ENCODE peak calls at places on chromosomes 5 and 9, in four cellular contexts. K is CD4-positive, CD25-positive, alpha-beta regulatory T cell; B is sigmoid colon; P is lung. G is an unnamed sample.
A peak's percentile ranks its signal among the peaks of the same experiment; 100 is the strongest.

GRCh38 chr9:116238225-116238624 is 84.6 kb downstream of the PAPPA start:
- DNase-seq in K (no peak), B (no peak), P (peak; percentile 59), G (no peak)

GRCh38 chr5:59540366-59540765 is 353.2 kb downstream of the PDE4D start:
- DNase-seq in K (no peak), B (no peak), P (no peak), G (no peak)

GRCh38 chr9:79120533-79121315 is 451.0 kb upstream of the TLE4 start:
- DNase-seq in K (no peak), B (no peak), P (no peak), G (no peak)

GRCh38 chr5:168064933-168065622 is 226.4 kb upstream of the WWC1 start:
- DNase-seq in K (no peak), B (no peak), P (no peak), G (no peak)

GRCh38 chr9:21681641-21682040 is 120.8 kb upstream of the MTAP start:
- DNase-seq in K (no peak), B (no peak), P (no peak), G (no peak)

GRCh38 chr5:90558344-90559192 is at the start of gene ADGRV1:
- DNase-seq in K (no peak), B (no peak), P (peak; percentile 89), G (peak; percentile 96)

GRCh38 chr9:91857291-91857781 is 92.7 kb downstream of the ROR2 start:
- DNase-seq in K (no peak), B (peak; percentile 73), P (no peak), G (peak; percentile 62)

GRCh38 chr5:142426676-142427364 is 102.0 kb upstream of the SPRY4 start:
- DNase-seq in K (no peak), B (no peak), P (no peak), G (no peak)

GRCh38 chr5:128674837-128675446 is 136.9 kb upstream of the FBN2 start:
- DNase-seq in K (no peak), B (no peak), P (no peak), G (no peak)

GRCh38 chr5:139593716-139594319 is 32.7 kb downstream of the UBE2D2 start:
- DNase-seq in K (no peak), B (no peak), P (no peak), G (no peak)

GRCh38 chr9:88628811-88629210 is 93.8 kb downstream of the NXNL2 start:
- DNase-seq in K (no peak), B (no peak), P (no peak), G (no peak)

GRCh38 chr5:99331061-99331460 is 402.3 kb upstream of the CHD1 start:
- DNase-seq in K (no peak), B (no peak), P (no peak), G (no peak)

GRCh38 chr5:14581891-14582796 is 552 bp downstream of the OTULINL start:
- DNase-seq in K (peak; percentile 85), B (peak; percentile 78), P (peak; percentile 70), G (no peak)

GRCh38 chr9:6034954-6035353 is 19.5 kb upstream of the RANBP6 start:
- DNase-seq in K (no peak), B (no peak), P (no peak), G (no peak)

GRCh38 chr9:90946981-90947380 is 145.4 kb downstream of the SYK start:
- DNase-seq in K (no peak), B (no peak), P (no peak), G (no peak)

GRCh38 chr5:31854625-31855526 is 215.9 kb downstream of the PDZD2 start:
- DNase-seq in K (no peak), B (peak; percentile 74), P (peak; percentile 51), G (peak; percentile 69)

GRCh38 chr9:19154135-19154612 is 26.9 kb upstream of the PLIN2 start:
- DNase-seq in K (no peak), B (peak; percentile 76), P (peak; percentile 62), G (no peak)

GRCh38 chr5:148267972-148268371 is 622 bp upstream of the SPINK13 start:
- DNase-seq in K (no peak), B (no peak), P (no peak), G (no peak)

GRCh38 chr5:138470322-138471285 is 5.3 kb downstream of the EGR1 start:
- DNase-seq in K (no peak), B (no peak), P (no peak), G (no peak)

GRCh38 chr9:114263853-114264510 is 58.9 kb upstream of the ORM1 start:
- DNase-seq in K (no peak), B (no peak), P (no peak), G (peak; percentile 37)

GRCh38 chr9:136860933-136861873 is 4.9 kb downstream of the EDF1 start:
- DNase-seq in K (no peak), B (peak; percentile 61), P (no peak), G (no peak)
- H3K36me3 ChIP-seq in K (peaks cover 28% of the 10 kb centered on the region), B (peaks cover 21% of the 10 kb centered on the region), P (peaks cover 6% of the 10 kb centered on the region), G (peaks cover 39% of the 10 kb centered on the region)

GRCh38 chr5:133910596-133910995 is 57.8 kb downstream of the C5orf15 start:
- DNase-seq in K (no peak), B (no peak), P (no peak), G (no peak)
- H3K36me3 ChIP-seq in K (no peaks in the 10 kb centered on the region), B (no peaks in the 10 kb centered on the region), P (no peaks in the 10 kb centered on the region), G (no peaks in the 10 kb centered on the region)

GRCh38 chr5:181236471-181236870 is 7.2 kb downstream of the RACK1 start:
- DNase-seq in K (no peak), B (no peak), P (no peak), G (no peak)
- H3K36me3 ChIP-seq in K (peaks cover 86% of the 10 kb centered on the region), B (peaks cover 74% of the 10 kb centered on the region), P (peaks cover 47% of the 10 kb centered on the region), G (peaks cover 98% of the 10 kb centered on the region)

GRCh38 chr9:131622536-131622935 is 77.2 kb downstream of the PRRT1B start:
- DNase-seq in K (no peak), B (no peak), P (no peak), G (no peak)

GRCh38 chr9:131623655-131624330 is 78.5 kb downstream of the PRRT1B start:
- DNase-seq in K (no peak), B (no peak), P (no peak), G (no peak)

GRCh38 chr9:131620764-131621520 is 75.6 kb downstream of the PRRT1B start:
- DNase-seq in K (no peak), B (no peak), P (no peak), G (no peak)

GRCh38 chr9:131619680-131620079 is 74.4 kb downstream of the PRRT1B start:
- DNase-seq in K (no peak), B (no peak), P (no peak), G (no peak)

DNA sequence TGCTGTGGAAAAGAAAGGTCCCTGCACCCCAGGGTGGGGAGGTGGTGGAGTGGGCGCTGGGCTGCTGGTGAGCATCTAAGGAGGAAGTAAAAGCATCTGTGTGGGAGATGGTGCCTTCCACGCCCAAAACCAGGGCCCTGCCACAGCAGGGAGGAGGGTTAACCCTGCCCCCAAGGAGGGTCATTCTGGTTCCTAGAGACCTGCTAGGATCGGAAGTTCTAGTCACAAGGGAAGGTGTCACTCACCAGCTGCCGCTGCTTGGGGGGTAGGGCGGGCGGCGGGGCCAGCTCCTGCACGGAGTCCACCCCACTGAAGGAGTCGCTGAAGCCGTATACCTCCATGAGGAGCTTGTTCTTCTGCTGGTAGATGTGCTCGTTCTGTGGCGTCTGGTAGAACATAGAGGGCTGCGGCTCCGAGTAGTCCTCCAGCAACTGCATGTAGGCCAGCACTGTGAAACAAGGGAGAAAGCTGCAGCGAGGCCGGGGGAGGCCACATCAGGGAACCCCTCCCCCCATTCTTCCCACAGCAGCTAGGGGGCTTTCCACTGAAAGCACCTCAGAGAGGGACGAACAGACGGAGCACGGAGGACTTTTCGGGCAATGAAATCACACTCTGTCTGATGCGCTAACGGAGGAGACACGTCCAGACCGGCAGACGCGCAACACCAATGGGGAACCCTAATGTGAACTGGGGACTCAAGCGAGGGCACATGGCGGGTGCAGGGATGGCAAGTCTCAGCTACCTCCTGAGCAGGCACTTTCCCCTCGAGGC is 76.4 kb downstream of the PRRT1B start:
- DNase-seq in K (no peak), B (no peak), P (peak; percentile 33), G (no peak)
- H3K36me3 ChIP-seq in K (peaks cover 91% of the 10 kb centered on the region), B (peaks cover 25% of the 10 kb centered on the region), P (peaks cover 10% of the 10 kb centered on the region), G (peaks cover 99% of the 10 kb centered on the region)

GRCh38 chr5:6753851-6754250 is 40.6 kb downstream of the TENT4A start:
- DNase-seq in K (no peak), B (peak; percentile 28), P (no peak), G (no peak)
- H3K36me3 ChIP-seq in K (peaks cover 86% of the 10 kb centered on the region), B (peaks cover 36% of the 10 kb centered on the region), P (peaks cover 30% of the 10 kb centered on the region), G (peaks cover 100% of the 10 kb centered on the region)

GRCh38 chr5:664994-665360 is 28.2 kb downstream of the TPPP start:
- DNase-seq in K (no peak), B (peak; percentile 46), P (no peak), G (no peak)
- H3K36me3 ChIP-seq in K (no peaks in the 10 kb centered on the region), B (peaks cover 15% of the 10 kb centered on the region), P (no peaks in the 10 kb centered on the region), G (peaks cover 48% of the 10 kb centered on the region)

GRCh38 chr9:109003116-109003515 is 10.2 kb downstream of the CTNNAL1 start:
- DNase-seq in K (no peak), B (no peak), P (no peak), G (no peak)

GRCh38 chr9:108997112-108997511 is 16.2 kb downstream of the CTNNAL1 start:
- DNase-seq in K (no peak), B (no peak), P (no peak), G (no peak)

GRCh38 chr9:109005678-109006077 is 7.6 kb downstream of the CTNNAL1 start:
- DNase-seq in K (no peak), B (no peak), P (no peak), G (no peak)

GRCh38 chr9:109002141-109002540 is 11.2 kb downstream of the CTNNAL1 start:
- DNase-seq in K (no peak), B (no peak), P (no peak), G (no peak)

GRCh38 chr9:109001275-109001676 is 12.0 kb downstream of the CTNNAL1 start:
- DNase-seq in K (no peak), B (no peak), P (no peak), G (no peak)
- H3K36me3 ChIP-seq in K (no peaks in the 10 kb centered on the region), B (no peaks in the 10 kb centered on the region), P (peaks cover 21% of the 10 kb centered on the region), G (peaks cover 37% of the 10 kb centered on the region)

GRCh38 chr5:175526691-175527090 is 48.3 kb downstream of the SFXN1 start:
- DNase-seq in K (no peak), B (no peak), P (no peak), G (no peak)

GRCh38 chr5:175521313-175521833 is 43.0 kb downstream of the SFXN1 start:
- DNase-seq in K (peak; percentile 51), B (no peak), P (no peak), G (no peak)

GRCh38 chr5:175523292-175523691 is 44.9 kb downstream of the SFXN1 start:
- DNase-seq in K (no peak), B (no peak), P (no peak), G (no peak)

GRCh38 chr5:175520873-175521272 is 42.5 kb downstream of the SFXN1 start:
- DNase-seq in K (no peak), B (no peak), P (no peak), G (no peak)

GRCh38 chr5:175524211-175524610 is 45.9 kb downstream of the SFXN1 start:
- DNase-seq in K (no peak), B (no peak), P (no peak), G (no peak)
- H3K36me3 ChIP-seq in K (peaks cover 34% of the 10 kb centered on the region), B (peaks cover 10% of the 10 kb centered on the region), P (peaks cover 24% of the 10 kb centered on the region), G (peaks cover 95% of the 10 kb centered on the region)